ENCODE peak calls at places on chromosomes 4 and X, in eight cellular contexts. X is adrenal gland; J is body of pancreas; M is cardiac muscle cell; F is CD4-positive, alpha-beta T cell; S is upper lobe of right lung; W is AG04450; C is kidney. D is an unnamed sample.

GRCh38 chr4:113845138-113845537 is 83.6 kb upstream of the CAMK2D start:
- DNase-seq in X (no peak), J (no peak), M (peak; percentile 32), F (no peak), S (no peak), W (no peak), C (no peak), D (no peak)

GRCh38 chrX:45619290-45619689 is 418.6 kb upstream of the DIPK2B start:
- DNase-seq in X (no peak), J (no peak), M (peak; percentile 17), F (no peak), S (no peak), W (no peak), C (no peak), D (no peak)

GRCh38 chrX:101257448-101258259 is 33.5 kb downstream of the TAF7L start:
- DNase-seq in X (no peak), J (no peak), M (peak; percentile 1), F (no peak), S (no peak), W (peak; percentile 26), C (no peak), D (no peak)

GRCh38 chrX:133985164-133986007 is at the start of gene GPC3:
- DNase-seq in X (peak; percentile 31), J (peak; percentile 46), M (peak; percentile 65), F (peak; percentile 35), S (peak; percentile 63), W (no peak), C (peak; percentile 88), D (peak; percentile 9)

GRCh38 chrX:112043997-112044396 is 38.6 kb downstream of the TRPC5 start:
- DNase-seq in X (no peak), J (no peak), M (peak; percentile 0), F (no peak), S (no peak), W (no peak), C (no peak), D (no peak)

GRCh38 chrX:19034025-19034424 is 50.1 kb upstream of the PHKA2 start:
- DNase-seq in X (no peak), J (no peak), M (no peak), F (no peak), S (no peak), W (no peak), C (no peak), D (no peak)

GRCh38 chr4:71293705-71294104 is 45.1 kb upstream of the SLC4A4 start:
- DNase-seq in X (no peak), J (no peak), M (peak; percentile 27), F (no peak), S (no peak), W (peak; percentile 59), C (no peak), D (no peak)

GRCh38 chrX:153057281-153057680 is 1.0 kb downstream of the PNMA3 start:
- DNase-seq in X (no peak), J (no peak), M (peak; percentile 12), F (no peak), S (no peak), W (no peak), C (no peak), D (no peak)

GRCh38 chr4:75990129-75990528 is 616 bp downstream of the SDAD1 start:
- DNase-seq in X (no peak), J (no peak), M (peak; percentile 31), F (no peak), S (no peak), W (no peak), C (no peak), D (no peak)

GRCh38 chrX:103276581-103277002 is at the start of gene TCEAL5:
- DNase-seq in X (no peak), J (no peak), M (no peak), F (no peak), S (no peak), W (no peak), C (no peak), D (no peak)

GRCh38 chrX:43853225-43853828 is 28.9 kb downstream of the MAOB start:
- DNase-seq in X (no peak), J (no peak), M (no peak), F (no peak), S (no peak), W (no peak), C (no peak), D (no peak)

GRCh38 chr4:172202480-172203076 is 389.4 kb downstream of the GALNTL6 start:
- DNase-seq in X (no peak), J (no peak), M (peak; percentile 32), F (no peak), S (no peak), W (peak; percentile 0), C (no peak), D (no peak)

GRCh38 chr4:182855312-182855711 is 61.9 kb downstream of the DCTD start:
- DNase-seq in X (no peak), J (no peak), M (no peak), F (no peak), S (no peak), W (no peak), C (no peak), D (no peak)

GRCh38 chrX:51420610-51421009 is 75.8 kb downstream of the NUDT11 start:
- DNase-seq in X (peak; percentile 37), J (no peak), M (peak; percentile 58), F (no peak), S (no peak), W (peak; percentile 1), C (no peak), D (no peak)

GRCh38 chrX:131821945-131822622 is 201.0 kb upstream of the STK26 start:
- DNase-seq in X (peak; percentile 88), J (no peak), M (no peak), F (peak; percentile 64), S (no peak), W (no peak), C (peak; percentile 76), D (no peak)

GRCh38 chrX:11929476-11929875 is 171.4 kb downstream of the MSL3 start:
- DNase-seq in X (no peak), J (no peak), M (no peak), F (no peak), S (no peak), W (no peak), C (no peak), D (no peak)

GRCh38 chr4:76536381-76536689 is 101.3 kb downstream of the SHROOM3 start:
- DNase-seq in X (no peak), J (no peak), M (no peak), F (no peak), S (no peak), W (no peak), C (no peak), D (no peak)

GRCh38 chr4:36665985-36666384 is 384.6 kb downstream of the DTHD1 start:
- DNase-seq in X (no peak), J (no peak), M (no peak), F (no peak), S (no peak), W (no peak), C (no peak), D (no peak)

DNA sequence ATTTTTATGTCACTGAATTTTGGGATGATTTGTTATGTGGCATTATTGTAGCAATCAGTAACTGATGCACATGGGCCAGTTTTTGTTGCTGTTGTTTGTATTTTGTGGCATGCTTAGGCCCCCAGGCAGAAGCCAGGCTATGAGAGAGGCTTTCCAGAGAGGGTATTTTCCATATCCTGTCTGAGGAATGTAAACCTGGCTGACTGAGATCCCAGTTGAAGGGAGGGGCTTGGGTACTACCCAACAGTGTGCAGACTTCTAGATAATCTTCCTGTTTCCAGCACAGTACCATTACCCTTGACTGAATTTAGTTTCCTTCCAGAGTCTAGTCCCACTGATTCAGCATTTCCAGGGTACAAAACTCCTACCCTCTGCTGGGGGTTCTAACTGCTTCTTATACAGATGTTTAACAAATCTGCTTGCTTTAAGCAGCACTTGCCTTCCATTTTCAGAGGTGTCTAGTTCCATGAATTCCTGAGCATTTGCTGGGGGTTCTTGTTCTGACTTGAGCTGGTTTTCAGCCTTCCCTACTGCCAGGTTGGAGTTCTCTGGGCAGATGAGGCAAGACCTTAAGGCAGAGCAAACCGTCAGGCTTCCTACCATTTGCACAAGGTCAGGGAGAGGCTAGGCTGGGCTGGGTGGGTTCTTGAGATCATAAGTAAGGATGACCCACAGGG is 104.7 kb upstream of the EGFL6 start:
- DNase-seq in X (no peak), J (no peak), M (peak; percentile 20), F (no peak), S (no peak), W (no peak), C (no peak), D (no peak)
- H3K9me3 ChIP-seq in X (no peaks in the 10 kb centered on the region), J (no peaks in the 10 kb centered on the region), M (no peaks in the 10 kb centered on the region), F (no peaks in the 10 kb centered on the region), S (no peaks in the 10 kb centered on the region), W (no peaks in the 10 kb centered on the region), C (no peaks in the 10 kb centered on the region), D (no peaks in the 10 kb centered on the region)

GRCh38 chr4:186757696-186758330 is 34.2 kb upstream of the FAT1 start:
- DNase-seq in X (no peak), J (no peak), M (no peak), F (no peak), S (no peak), W (no peak), C (no peak), D (no peak)

GRCh38 chr4:186755550-186756519 is 32.2 kb upstream of the FAT1 start:
- DNase-seq in X (no peak), J (no peak), M (no peak), F (no peak), S (no peak), W (no peak), C (no peak), D (no peak)

GRCh38 chr4:186746581-186746980 is 22.9 kb upstream of the FAT1 start:
- DNase-seq in X (no peak), J (no peak), M (no peak), F (no peak), S (no peak), W (no peak), C (no peak), D (no peak)

GRCh38 chr4:186749611-186750281 is 26.1 kb upstream of the FAT1 start:
- DNase-seq in X (no peak), J (no peak), M (no peak), F (no peak), S (no peak), W (no peak), C (no peak), D (no peak)

GRCh38 chr4:186752310-186752709 is 28.7 kb upstream of the FAT1 start:
- DNase-seq in X (no peak), J (no peak), M (no peak), F (no peak), S (no peak), W (no peak), C (no peak), D (no peak)
- H3K9me3 ChIP-seq in X (no peaks in the 10 kb centered on the region), J (no peaks in the 10 kb centered on the region), M (no peaks in the 10 kb centered on the region), F (no peaks in the 10 kb centered on the region), S (no peaks in the 10 kb centered on the region), W (no peaks in the 10 kb centered on the region), C (no peaks in the 10 kb centered on the region), D (no peaks in the 10 kb centered on the region)

GRCh38 chr4:115353370-115353769 is 239.9 kb upstream of the NDST4 start:
- DNase-seq in X (no peak), J (no peak), M (no peak), F (no peak), S (no peak), W (no peak), C (no peak), D (no peak)
- H3K9me3 ChIP-seq in X (no peaks in the 10 kb centered on the region), J (no peaks in the 10 kb centered on the region), M (no peaks in the 10 kb centered on the region), F (peaks cover 7% of the 10 kb centered on the region), S (no peaks in the 10 kb centered on the region), W (peaks cover 13% of the 10 kb centered on the region), C (peaks cover 6% of the 10 kb centered on the region), D (no peaks in the 10 kb centered on the region)

DNA sequence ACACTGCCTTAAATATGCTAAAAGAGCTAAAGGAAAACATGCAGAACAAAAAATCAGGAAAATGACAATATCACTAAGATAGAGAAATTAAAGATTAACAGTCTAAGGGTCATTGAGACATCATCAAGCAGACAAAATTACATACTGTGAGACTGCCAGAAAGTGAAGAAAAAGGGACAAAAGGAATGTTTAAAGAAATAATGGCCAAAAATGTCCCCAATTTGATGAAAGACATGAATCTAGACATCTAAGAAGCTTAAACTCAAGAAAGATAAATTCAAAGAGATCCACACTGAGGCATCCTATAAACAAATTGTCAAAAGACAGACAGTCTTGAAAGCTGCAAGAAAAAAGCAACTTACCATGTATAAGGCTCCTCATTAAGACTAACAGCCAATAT is 63.7 kb downstream of the OPHN1 start:
- DNase-seq in X (no peak), J (no peak), M (no peak), F (no peak), S (no peak), W (no peak), C (no peak), D (no peak)
- H3K9me3 ChIP-seq in X (no peaks in the 10 kb centered on the region), J (no peaks in the 10 kb centered on the region), M (no peaks in the 10 kb centered on the region), F (no peaks in the 10 kb centered on the region), S (no peaks in the 10 kb centered on the region), W (no peaks in the 10 kb centered on the region), C (no peaks in the 10 kb centered on the region), D (no peaks in the 10 kb centered on the region)

D was measured in T-helper 17 cell.